ENCODE peak calls at places on chromosomes 11 and 22, in five cellular contexts. S is adrenal gland, Z is ovary, J is tibial nerve, G is transverse colon. R is an unnamed sample.
A peak's percentile ranks its signal among the peaks of the same experiment; 100 is the strongest.

GRCh38 chr11:62496676-62497075 is 49.9 kb downstream of the AHNAK start:
- DNase-seq in S (no peak), Z (no peak), J (no peak), G (no peak), R (no peak)

GRCh38 chr11:65180877-65181568 is 705 bp upstream of the CAPN1 start:
- DNase-seq in S (peak; percentile 67), Z (peak; percentile 74), J (peak; percentile 17), G (peak; percentile 73), R (peak; percentile 84)

GRCh38 chr11:2387266-2387982 is 10.3 kb downstream of the CD81 start:
- DNase-seq in S (no peak), Z (no peak), J (no peak), G (no peak), R (no peak)

GRCh38 chr22:23823331-23823791 is 15.4 kb downstream of the DERL3 start:
- DNase-seq in S (peak; percentile 57), Z (no peak), J (no peak), G (no peak), R (no peak)

GRCh38 chr22:44795701-44796630 is 43.6 kb downstream of the ARHGAP8 start:
- DNase-seq in S (no peak), Z (no peak), J (no peak), G (no peak), R (no peak)

GRCh38 chr11:122215244-122215992 is 99.4 kb upstream of the BLID start:
- DNase-seq in S (peak; percentile 86), Z (peak; percentile 88), J (peak; percentile 61), G (peak; percentile 48), R (peak; percentile 42)

GRCh38 chr11:112655386-112655785 is 305.8 kb upstream of the NCAM1 start:
- DNase-seq in S (peak; percentile 72), Z (peak; percentile 86), J (peak; percentile 67), G (peak; percentile 32), R (no peak)

GRCh38 chr22:24107668-24108067 is 73.6 kb upstream of the SUSD2 start:
- DNase-seq in S (peak; percentile 92), Z (peak; percentile 92), J (peak; percentile 88), G (peak; percentile 71), R (no peak)

GRCh38 chr11:123973816-123974215 is 3.8 kb downstream of the OR10S1 start:
- DNase-seq in S (no peak), Z (no peak), J (no peak), G (no peak), R (no peak)

GRCh38 chr22:27709919-27710452 is 91.6 kb downstream of the MN1 start:
- DNase-seq in S (no peak), Z (no peak), J (no peak), G (no peak), R (no peak)

GRCh38 chr11:76237914-76238313 is 31.6 kb upstream of the WNT11 start:
- DNase-seq in S (no peak), Z (no peak), J (no peak), G (no peak), R (no peak)

GRCh38 chr11:125207866-125208425 is 43.4 kb downstream of the PKNOX2 start:
- DNase-seq in S (no peak), Z (no peak), J (no peak), G (no peak), R (no peak)

GRCh38 chr22:27749597-27750225 is 51.8 kb downstream of the MN1 start:
- DNase-seq in S (no peak), Z (peak; percentile 57), J (no peak), G (no peak), R (no peak)

GRCh38 chr11:134513585-134514120 is 101.6 kb upstream of the B3GAT1 start:
- DNase-seq in S (no peak), Z (peak; percentile 8), J (no peak), G (no peak), R (no peak)

GRCh38 chr11:124758355-124759267 is 3.5 kb downstream of the ESAM start:
- DNase-seq in S (peak; percentile 62), Z (peak; percentile 70), J (peak; percentile 59), G (peak; percentile 91), R (peak; percentile 71)

GRCh38 chr11:17593466-17594245 is 46.6 kb downstream of the OTOG start:
- DNase-seq in S (no peak), Z (no peak), J (no peak), G (no peak), R (no peak)

GRCh38 chr22:41862530-41863266 is 29.8 kb downstream of the SREBF2 start:
- DNase-seq in S (no peak), Z (no peak), J (no peak), G (no peak), R (no peak)

GRCh38 chr22:47779474-47779873 is 1017.0 kb downstream of the TBC1D22A start:
- DNase-seq in S (no peak), Z (no peak), J (no peak), G (no peak), R (no peak)

GRCh38 chr22:23182289-23183106 is 2.2 kb downstream of the BCR start:
- DNase-seq in S (no peak), Z (no peak), J (no peak), G (no peak), R (no peak)

GRCh38 chr11:128936546-128937275 is 6.0 kb downstream of the TP53AIP1 start:
- DNase-seq in S (no peak), Z (no peak), J (no peak), G (no peak), R (no peak)

GRCh38 chr22:27772370-27773235 is 29.0 kb downstream of the MN1 start:
- DNase-seq in S (no peak), Z (no peak), J (no peak), G (no peak), R (no peak)

GRCh38 chr22:23847991-23848864 is 9.4 kb upstream of the DERL3 start:
- DNase-seq in S (no peak), Z (no peak), J (no peak), G (peak; percentile 56), R (no peak)

GRCh38 chr11:69108030-69108429 is 47.7 kb upstream of the SMIM38 start:
- DNase-seq in S (no peak), Z (no peak), J (no peak), G (no peak), R (no peak)

GRCh38 chr11:69105431-69106123 is 50.2 kb upstream of the SMIM38 start:
- DNase-seq in S (no peak), Z (no peak), J (no peak), G (no peak), R (no peak)

GRCh38 chr11:69104856-69105395 is 50.8 kb upstream of the SMIM38 start:
- DNase-seq in S (no peak), Z (no peak), J (no peak), G (no peak), R (no peak)

GRCh38 chr11:69107413-69107812 is 48.3 kb upstream of the SMIM38 start:
- DNase-seq in S (no peak), Z (no peak), J (no peak), G (no peak), R (no peak)

GRCh38 chr11:69106124-69106811 is 49.5 kb upstream of the SMIM38 start:
- DNase-seq in S (no peak), Z (no peak), J (no peak), G (no peak), R (no peak)
- TF ChIP-seq POLR2A in S (no peak), Z (no peak), J (no peak), G (no peak), R (no peak)

DNA sequence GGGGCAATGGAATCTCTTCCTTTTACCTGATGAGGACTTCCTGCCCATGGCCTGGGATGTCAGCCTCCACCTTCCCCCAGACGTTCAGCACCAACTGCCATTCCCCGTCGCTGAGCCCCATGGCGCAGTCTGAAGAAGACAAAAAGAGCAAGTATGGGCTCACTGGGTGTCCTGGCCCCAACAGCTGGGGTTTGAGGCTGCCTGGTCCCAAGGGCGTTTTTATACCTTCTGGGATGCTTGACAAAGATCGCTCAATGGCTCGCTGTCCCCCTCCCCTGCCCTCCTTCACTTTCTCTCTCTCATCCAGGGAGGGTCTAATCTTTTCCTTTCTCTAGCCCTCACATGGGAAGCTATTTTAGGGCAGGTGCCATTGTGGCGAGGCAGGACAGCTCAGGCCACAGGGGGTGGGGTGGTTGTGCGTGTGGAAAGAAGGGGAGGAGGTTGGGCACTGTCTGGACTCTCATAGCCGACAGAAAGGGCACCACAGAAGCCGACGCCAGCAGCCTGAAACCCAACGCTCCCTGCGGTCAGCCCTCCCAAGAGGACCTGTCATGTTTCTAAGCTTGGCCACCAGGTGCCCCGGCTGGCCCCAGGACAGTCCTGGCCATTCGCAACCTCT is at the start of gene MB:
- DNase-seq in S (no peak), Z (no peak), J (no peak), G (no peak), R (no peak)
- TF ChIP-seq POLR2A in S (no peak), Z (no peak), J (no peak), G (no peak), R (no peak)

GRCh38 chr22:38748487-38749136 is 7.2 kb downstream of the SUN2 start:
- DNase-seq in S (no peak), Z (no peak), J (no peak), G (no peak), R (no peak)

GRCh38 chr22:38751066-38751421 is 4.8 kb downstream of the SUN2 start:
- DNase-seq in S (no peak), Z (no peak), J (no peak), G (no peak), R (no peak)

GRCh38 chr22:38750104-38750503 is 5.7 kb downstream of the SUN2 start:
- DNase-seq in S (no peak), Z (no peak), J (no peak), G (no peak), R (no peak)

GRCh38 chr22:38751422-38752346 is 4.1 kb downstream of the SUN2 start:
- DNase-seq in S (no peak), Z (no peak), J (no peak), G (peak; percentile 83), R (no peak)

GRCh38 chr22:38750638-38751037 is 5.2 kb downstream of the SUN2 start:
- DNase-seq in S (no peak), Z (no peak), J (no peak), G (no peak), R (no peak)
- TF ChIP-seq POLR2A in S (no peak), Z (no peak), J (no peak), G (no peak), R (no peak)

GRCh38 chr11:73307323-73308002 is 613 bp upstream of the ARHGEF17 start:
- DNase-seq in S (peak; percentile 95), Z (peak; percentile 100), J (peak; percentile 100), G (peak; percentile 97), R (peak; percentile 90)
- TF ChIP-seq POLR2A in S (peak; percentile 24), Z (peak; percentile 51), J (peak; percentile 32), G (peak; percentile 68), R (no peak)

GRCh38 chr22:46525681-46526483 is 11.5 kb downstream of the CELSR1 start:
- DNase-seq in S (no peak), Z (no peak), J (no peak), G (no peak), R (no peak)

GRCh38 chr22:46522743-46523300 is 14.6 kb downstream of the CELSR1 start:
- DNase-seq in S (no peak), Z (no peak), J (no peak), G (no peak), R (no peak)

GRCh38 chr22:46526484-46526839 is 11.0 kb downstream of the CELSR1 start:
- DNase-seq in S (no peak), Z (no peak), J (no peak), G (no peak), R (no peak)

GRCh38 chr22:46521994-46522393 is 15.4 kb downstream of the CELSR1 start:
- DNase-seq in S (no peak), Z (no peak), J (no peak), G (no peak), R (no peak)

GRCh38 chr22:46524203-46524740 is 13.1 kb downstream of the CELSR1 start:
- DNase-seq in S (no peak), Z (no peak), J (no peak), G (no peak), R (no peak)
- TF ChIP-seq POLR2A in S (no peak), Z (no peak), J (no peak), G (no peak), R (no peak)

R was measured in erythroblast.